ENCODE peak calls at places on chromosomes 12 and 14, in seven cellular contexts. P is GM12891, L is putamen, E is ureter, T is GM20000, W is HTR-8/SVneo, M is MM.1S. D is an unnamed sample.

GRCh38 chr12:128971802-128972201 is 118.5 kb downstream of the GLT1D1 start:
- DNase-seq in T (no peak), P (no peak), W (no peak), E (no peak), M (no peak), L (no peak), D (peak)

GRCh38 chr12:86006727-86007126 is 132.6 kb downstream of the NTS start:
- DNase-seq in T (no peak), M (no peak), W (no peak), L (no peak), E (no peak), P (no peak), D (no peak)

GRCh38 chr12:115213118-115213517 is 529.1 kb upstream of the TBX3 start:
- DNase-seq in M (no peak), P (no peak), W (no peak), T (no peak), L (no peak), E (no peak), D (no peak)

GRCh38 chr12:76080017-76080728 is 4.3 kb downstream of the NAP1L1 start:
- DNase-seq in P (no peak), W (no peak), T (no peak), E (no peak), M (no peak), L (no peak), D (no peak)

GRCh38 chr12:25653487-25654175 is 100.5 kb upstream of the LMNTD1 start:
- DNase-seq in W (no peak), E (peak), M (no peak), L (peak), P (no peak), T (no peak), D (no peak)

GRCh38 chr12:87870061-87870460 is 159.1 kb downstream of the C12orf50 start:
- DNase-seq in M (no peak), L (no peak), E (no peak), T (no peak), W (no peak), P (no peak), D (no peak)

GRCh38 chr12:15227004-15227679 is 5.9 kb upstream of the RERG start:
- DNase-seq in T (peak), L (no peak), M (peak), P (peak), E (no peak), W (peak), D (peak)

GRCh38 chr12:52223411-52224039 is 9.5 kb upstream of the KRT7 start:
- DNase-seq in E (no peak), M (no peak), T (no peak), L (no peak), P (no peak), W (no peak), D (no peak)

GRCh38 chr12:68482660-68483059 is 128.0 kb upstream of the RAP1B start:
- DNase-seq in T (peak), L (no peak), E (no peak), M (peak), P (no peak), W (no peak), D (no peak)

GRCh38 chr12:54858562-54858961 is 4.2 kb downstream of the MUCL1 start:
- DNase-seq in W (no peak), M (no peak), T (no peak), L (no peak), E (no peak), P (no peak), D (no peak)

GRCh38 chr12:1855241-1855640 is 34.9 kb downstream of the LRTM2 start:
- DNase-seq in P (no peak), L (no peak), E (no peak), W (no peak), M (peak), T (no peak), D (no peak)

GRCh38 chr14:90522585-90523191 is 125.9 kb downstream of the CALM1 start:
- DNase-seq in L (no peak), E (no peak), W (no peak), T (no peak), P (no peak), M (no peak), D (no peak)

GRCh38 chr14:105287249-105288102 is 13.3 kb downstream of the BRF1 start:
- DNase-seq in M (no peak), P (no peak), E (no peak), T (no peak), W (no peak), L (no peak), D (no peak)

GRCh38 chr12:40469736-40470135 is 222.5 kb upstream of the CNTN1 start:
- DNase-seq in W (no peak), L (no peak), P (no peak), M (no peak), E (no peak), T (no peak), D (no peak)

GRCh38 chr14:22685467-22685866 is 41.3 kb upstream of the OR6J1 start:
- DNase-seq in P (no peak), L (no peak), T (no peak), E (no peak), W (no peak), M (no peak), D (no peak)

GRCh38 chr14:100135073-100135472 is 24.4 kb downstream of the DEGS2 start:
- DNase-seq in W (no peak), M (no peak), E (no peak), T (no peak), P (no peak), L (no peak), D (no peak)

GRCh38 chr12:126617312-126617711 is 1552.1 kb downstream of the AACS start:
- DNase-seq in P (peak), M (peak), L (no peak), W (no peak), T (no peak), E (no peak), D (no peak)

GRCh38 chr12:64081020-64081419 is 141.1 kb downstream of the KICS2 start:
- DNase-seq in W (no peak), L (no peak), E (no peak), T (no peak), M (no peak), P (no peak), D (no peak)

GRCh38 chr14:89912667-89913211 is 41.8 kb downstream of the EFCAB11 start:
- DNase-seq in T (no peak), E (no peak), W (peak), M (no peak), P (no peak), L (peak), D (no peak)

D was measured in germinal center.